ENCODE peak calls at places on chromosomes 12 and 14, in six cellular contexts. P is HCT116, O is PC-9, U is endothelial cell of umbilical vein, Y is astrocyte, I is GM12878. J is an unnamed sample.

GRCh38 chr14:64826333-64826732 is 53.4 kb downstream of the SPTB start:
- DNase-seq in I (no peak), P (no peak), Y (peak), O (no peak), U (no peak), J (peak)

GRCh38 chr12:26938660-26939185 is 453 bp downstream of the FGFR1OP2 start:
- DNase-seq in Y (no peak), U (no peak), I (no peak), O (peak), P (peak), J (no peak)

GRCh38 chr12:75964150-75964549 is 67.4 kb downstream of the PHLDA1 start:
- DNase-seq in O (no peak), Y (no peak), U (no peak), P (no peak), I (no peak), J (no peak)

GRCh38 chr12:64580681-64581080 is 29.6 kb upstream of the RASSF3 start:
- DNase-seq in P (no peak), Y (no peak), U (no peak), O (no peak), I (no peak), J (no peak)

GRCh38 chr14:75069811-75070145 is 337 bp downstream of the ZC2HC1C start:
- DNase-seq in I (no peak), O (no peak), P (no peak), Y (no peak), U (no peak), J (no peak)

GRCh38 chr14:96888158-96888557 is 91.0 kb downstream of the VRK1 start:
- DNase-seq in U (no peak), I (peak), P (no peak), Y (no peak), O (no peak), J (no peak)

GRCh38 chr14:76868453-76869170 is 42.4 kb downstream of the LRRC74A start:
- DNase-seq in P (no peak), U (no peak), I (no peak), Y (no peak), O (no peak), J (no peak)

GRCh38 chr14:89290813-89291212 is 126.2 kb downstream of the FOXN3 start:
- DNase-seq in O (no peak), U (no peak), I (no peak), Y (no peak), P (no peak), J (no peak)

GRCh38 chr14:96065661-96066459 is 26.7 kb downstream of the C14orf132 start:
- DNase-seq in I (no peak), O (peak), P (no peak), Y (no peak), U (no peak), J (no peak)

GRCh38 chr14:49870908-49871307 is 18.3 kb upstream of the NEMF start:
- DNase-seq in Y (no peak), U (no peak), O (no peak), I (no peak), P (no peak), J (no peak)

GRCh38 chr14:80584638-80585505 is 356.7 kb downstream of the CEP128 start:
- DNase-seq in P (peak), U (peak), O (peak), Y (peak), I (no peak), J (peak)

GRCh38 chr12:121038861-121039654 is at the start of gene OASL:
- DNase-seq in U (peak), O (peak), Y (no peak), I (peak), P (no peak), J (peak)

GRCh38 chr12:107091381-107091780 is 2.0 kb downstream of the CRY1 start:
- DNase-seq in U (peak), I (no peak), Y (peak), P (no peak), O (no peak), J (peak)

GRCh38 chr12:1716215-1716862 is 25.5 kb downstream of the ADIPOR2 start:
- DNase-seq in I (no peak), U (no peak), Y (no peak), O (peak), P (no peak), J (peak)

GRCh38 chr12:5840900-5841299 is 104.2 kb downstream of the ANO2 start:
- DNase-seq in Y (no peak), U (no peak), I (no peak), P (no peak), O (no peak), J (no peak)

GRCh38 chr14:69519253-69519661 is 34.7 kb downstream of the PLEKHD1 start:
- DNase-seq in Y (no peak), P (no peak), I (no peak), U (no peak), O (no peak), J (no peak)

GRCh38 chr14:89507521-89507920 is 90.5 kb upstream of the FOXN3 start:
- DNase-seq in I (peak), O (peak), P (peak), U (peak), Y (peak), J (peak)

GRCh38 chr14:57692671-57693070 is 173.2 kb downstream of the SLC35F4 start:
- DNase-seq in Y (peak), P (peak), U (peak), O (no peak), I (no peak), J (peak)

GRCh38 chr12:124248862-124249825 is 45.7 kb upstream of the RFLNA start:
- DNase-seq in Y (no peak), P (no peak), O (no peak), I (no peak), U (no peak), J (peak)

GRCh38 chr12:11460343-11461023 is 65.1 kb upstream of the PRB2 start:
- DNase-seq in I (no peak), Y (no peak), U (no peak), P (no peak), O (no peak), J (no peak)

GRCh38 chr12:25935355-25936144 is 22.9 kb upstream of the RASSF8 start:
- DNase-seq in I (no peak), P (no peak), O (peak), Y (no peak), U (no peak), J (no peak)

GRCh38 chr12:121287267-121287954 is 9.1 kb downstream of the CAMKK2 start:
- DNase-seq in P (no peak), Y (no peak), O (no peak), U (no peak), I (no peak), J (peak)

GRCh38 chr14:103623883-103624482 is 5.0 kb upstream of the KLC1 start:
- DNase-seq in I (no peak), P (no peak), U (no peak), Y (no peak), O (no peak), J (no peak)

GRCh38 chr14:54566410-54567223 is at the start of gene SAMD4A:
- DNase-seq in P (no peak), Y (peak), U (peak), O (peak), I (no peak), J (peak)

GRCh38 chr12:48159976-48160525 is 2.7 kb upstream of the ASB8 start:
- DNase-seq in Y (peak), P (no peak), I (no peak), U (no peak), O (no peak), J (no peak)

GRCh38 chr14:74237441-74237840 is 1.8 kb upstream of the VSX2 start:
- DNase-seq in I (no peak), O (no peak), P (no peak), Y (no peak), U (no peak), J (no peak)

GRCh38 chr12:88207921-88208640 is 66.0 kb downstream of the TMTC3 start:
- DNase-seq in I (no peak), Y (peak), O (no peak), P (no peak), U (no peak), J (peak)

GRCh38 chr14:77761205-77761931 is 412 bp upstream of the SNW1 start:
- DNase-seq in U (no peak), P (no peak), I (peak), O (peak), Y (peak), J (peak)

DNA sequence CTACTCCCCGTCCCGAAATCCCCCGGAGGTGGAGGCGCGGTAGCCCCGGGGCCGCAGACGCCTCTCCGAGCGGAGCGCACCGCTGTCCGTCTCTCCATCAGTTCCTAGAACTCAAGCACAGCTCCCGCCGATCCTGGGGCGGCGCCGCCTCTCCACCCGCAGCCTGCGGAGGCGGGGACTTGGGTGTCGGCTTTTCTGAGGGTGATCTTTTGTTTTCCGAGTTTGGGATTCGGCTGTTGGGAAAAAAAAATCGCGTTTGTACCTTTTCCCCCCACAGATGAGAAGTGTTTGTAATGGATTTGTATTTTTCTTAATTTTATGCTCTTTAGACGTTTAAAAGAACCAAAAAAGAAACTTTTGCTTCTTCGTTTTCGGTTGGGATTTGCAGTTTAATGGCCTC is 26.6 kb downstream of the LRCOL1 start:
- DNase-seq in Y (no peak), U (no peak), P (no peak), O (no peak), I (no peak), J (no peak)
- TF ChIP-seq EZH2 in Y (no peak), U (no peak), P (no peak), O (no peak), I (no peak), J (no peak)

GRCh38 chr14:100586153-100586519 is 1.1 kb downstream of the BEGAIN start:
- DNase-seq in I (no peak), U (no peak), Y (no peak), O (no peak), P (no peak), J (no peak)

GRCh38 chr14:100587248-100587762 is at the start of gene BEGAIN:
- DNase-seq in I (no peak), O (no peak), P (no peak), Y (no peak), U (no peak), J (no peak)

GRCh38 chr14:100587763-100588411 is 670 bp upstream of the BEGAIN start:
- DNase-seq in I (no peak), P (no peak), U (no peak), Y (no peak), O (no peak), J (no peak)

GRCh38 chr14:100585448-100586152 is 1.6 kb downstream of the BEGAIN start:
- DNase-seq in Y (no peak), U (no peak), O (no peak), I (no peak), P (no peak), J (no peak)

GRCh38 chr14:100586520-100587247 is 533 bp downstream of the BEGAIN start:
- DNase-seq in U (no peak), P (peak), I (no peak), Y (peak), O (no peak), J (no peak)
- TF ChIP-seq EZH2 in U (no peak), P (no peak), I (no peak), Y (peak), O (no peak), J (no peak)

GRCh38 chr12:92107621-92108131 is 38.0 kb downstream of the BTG1 start:
- DNase-seq in U (no peak), P (no peak), Y (no peak), O (no peak), I (no peak), J (no peak)
- TF ChIP-seq EZH2 in U (no peak), P (no peak), Y (no peak), O (no peak), I (no peak), J (no peak)

GRCh38 chr12:23540572-23540971 is 408.9 kb downstream of the SOX5 start:
- DNase-seq in P (no peak), U (no peak), I (no peak), Y (no peak), O (no peak), J (no peak)
- TF ChIP-seq EZH2 in P (no peak), U (no peak), I (no peak), Y (no peak), O (no peak), J (no peak)

DNA sequence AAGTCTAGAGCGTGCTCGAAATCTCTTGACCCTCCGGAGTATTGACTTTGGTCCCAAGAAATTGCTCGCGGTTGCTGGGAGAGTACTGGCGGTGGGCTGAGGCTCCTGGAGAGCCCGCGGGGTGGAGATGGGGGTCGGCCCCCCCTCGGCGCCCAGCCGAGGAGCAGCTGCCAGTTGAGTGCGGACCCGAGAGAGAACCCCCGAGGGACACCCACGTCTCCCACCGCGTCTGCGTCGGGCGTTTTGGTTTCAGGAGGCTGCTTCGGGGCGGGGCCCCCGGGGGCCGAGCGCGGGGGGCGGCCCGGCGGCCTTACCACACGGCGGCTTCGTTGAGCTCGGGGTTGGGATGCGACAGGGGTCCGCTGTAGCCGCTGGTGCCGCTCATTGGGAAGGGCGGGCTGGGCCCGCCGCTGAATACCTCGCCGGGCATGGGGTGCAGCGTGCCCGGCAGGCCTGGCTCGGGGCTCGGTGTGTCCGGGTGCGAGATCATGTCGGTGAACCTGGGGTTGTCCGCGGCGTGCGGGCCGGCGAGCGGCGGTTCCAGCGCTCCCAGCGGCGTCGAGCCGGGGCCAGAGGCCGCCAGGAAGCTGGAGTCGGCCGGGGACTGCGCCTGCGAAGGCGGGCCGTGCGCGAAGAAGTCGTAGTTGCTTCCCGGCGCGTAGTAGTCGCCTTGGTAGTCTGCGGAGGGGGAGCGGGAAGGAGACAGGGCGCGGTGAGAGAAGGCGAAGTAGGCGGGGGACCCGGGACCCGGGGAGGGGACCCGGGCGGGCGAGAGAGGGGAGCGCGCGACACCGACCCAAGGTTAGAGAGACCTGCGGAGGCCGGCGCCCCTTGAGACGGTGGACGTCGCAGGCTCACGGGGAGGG is 8.6 kb downstream of the LHX5 start:
- DNase-seq in I (no peak), O (no peak), U (no peak), Y (no peak), P (no peak), J (no peak)
- TF ChIP-seq EZH2 in I (no peak), O (no peak), U (peak), Y (peak), P (no peak), J (no peak)

DNA sequence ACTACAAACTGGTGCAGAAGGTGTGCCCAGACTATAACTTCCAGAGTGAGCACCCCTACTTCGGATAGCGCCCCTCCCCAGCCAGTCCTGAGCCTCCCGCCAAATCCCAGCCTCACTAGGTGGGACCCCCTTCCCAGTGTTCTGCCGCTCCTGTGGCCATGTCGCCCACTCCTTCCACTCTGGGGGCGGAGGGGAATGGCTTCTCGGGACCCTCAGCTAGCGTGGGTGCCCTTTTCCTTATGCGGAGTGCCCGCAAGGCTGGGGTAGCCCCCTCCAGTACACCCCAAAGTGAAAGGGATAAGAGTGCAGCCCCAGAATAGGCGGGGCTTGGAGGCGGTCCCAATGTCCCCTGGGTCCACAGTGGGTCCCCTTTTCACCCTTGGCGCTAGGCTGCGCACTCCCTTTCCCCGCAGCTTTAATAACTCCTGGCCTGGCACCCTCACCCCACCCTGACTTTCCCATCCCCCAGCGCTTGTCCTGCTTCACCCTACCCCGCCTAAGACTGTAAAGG is 3.8 kb upstream of the SHMT2 start:
- DNase-seq in Y (no peak), P (no peak), I (no peak), O (no peak), U (no peak), J (no peak)
- TF ChIP-seq EZH2 in Y (no peak), P (no peak), I (no peak), O (no peak), U (no peak), J (no peak)

GRCh38 chr14:105088812-105089745 is 23.8 kb upstream of the GPR132 start:
- DNase-seq in P (no peak), O (peak), I (no peak), Y (no peak), U (no peak), J (peak)

GRCh38 chr14:105087963-105088811 is 23.0 kb upstream of the GPR132 start:
- DNase-seq in P (no peak), U (no peak), O (peak), I (no peak), Y (peak), J (peak)

GRCh38 chr14:105086833-105087307 is 21.6 kb upstream of the GPR132 start:
- DNase-seq in P (peak), Y (peak), U (peak), I (no peak), O (peak), J (peak)

GRCh38 chr14:105085766-105086165 is 20.5 kb upstream of the GPR132 start:
- DNase-seq in I (no peak), P (no peak), O (no peak), U (no peak), Y (no peak), J (no peak)

GRCh38 chr14:105087308-105087962 is 22.2 kb upstream of the GPR132 start:
- DNase-seq in P (no peak), Y (peak), O (no peak), I (no peak), U (no peak), J (peak)
- TF ChIP-seq EZH2 in P (no peak), Y (no peak), O (no peak), I (no peak), U (no peak), J (no peak)

DNA sequence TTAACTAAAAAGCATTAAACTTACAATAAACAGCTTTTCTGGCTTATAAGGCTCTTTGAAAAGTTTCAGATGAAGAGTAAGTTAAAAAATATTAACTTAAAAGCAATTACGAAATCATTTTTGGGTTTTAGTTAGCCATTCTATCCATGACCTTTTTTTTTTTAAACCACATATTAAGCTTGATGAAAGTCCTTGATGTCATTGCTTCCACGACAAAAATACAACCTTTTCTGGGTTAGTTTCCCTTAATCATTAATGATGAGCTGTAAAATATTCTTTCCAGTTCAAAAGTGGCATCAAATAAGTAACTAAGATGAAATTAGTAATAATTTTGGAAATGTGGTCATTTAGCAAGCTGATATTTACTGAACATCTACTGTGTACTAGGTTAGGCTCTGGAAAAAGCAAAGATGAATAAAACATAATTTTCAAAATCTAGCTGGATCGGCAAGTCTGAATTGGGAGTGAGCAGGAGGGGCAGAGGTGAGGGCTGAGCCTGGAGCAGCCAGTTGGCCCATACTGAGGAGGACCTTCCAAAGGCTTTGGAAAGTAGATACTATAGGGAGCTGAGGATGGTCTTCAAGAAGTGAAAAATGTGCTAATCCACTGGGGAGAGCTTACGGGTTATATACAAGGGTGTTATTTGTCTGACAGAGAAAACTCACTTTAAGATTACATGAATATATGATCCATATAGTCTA is 345.1 kb downstream of the ZFP36L1 start:
- DNase-seq in I (no peak), O (no peak), P (no peak), U (no peak), Y (no peak), J (no peak)
- TF ChIP-seq EZH2 in I (no peak), O (no peak), P (no peak), U (no peak), Y (no peak), J (no peak)

DNA sequence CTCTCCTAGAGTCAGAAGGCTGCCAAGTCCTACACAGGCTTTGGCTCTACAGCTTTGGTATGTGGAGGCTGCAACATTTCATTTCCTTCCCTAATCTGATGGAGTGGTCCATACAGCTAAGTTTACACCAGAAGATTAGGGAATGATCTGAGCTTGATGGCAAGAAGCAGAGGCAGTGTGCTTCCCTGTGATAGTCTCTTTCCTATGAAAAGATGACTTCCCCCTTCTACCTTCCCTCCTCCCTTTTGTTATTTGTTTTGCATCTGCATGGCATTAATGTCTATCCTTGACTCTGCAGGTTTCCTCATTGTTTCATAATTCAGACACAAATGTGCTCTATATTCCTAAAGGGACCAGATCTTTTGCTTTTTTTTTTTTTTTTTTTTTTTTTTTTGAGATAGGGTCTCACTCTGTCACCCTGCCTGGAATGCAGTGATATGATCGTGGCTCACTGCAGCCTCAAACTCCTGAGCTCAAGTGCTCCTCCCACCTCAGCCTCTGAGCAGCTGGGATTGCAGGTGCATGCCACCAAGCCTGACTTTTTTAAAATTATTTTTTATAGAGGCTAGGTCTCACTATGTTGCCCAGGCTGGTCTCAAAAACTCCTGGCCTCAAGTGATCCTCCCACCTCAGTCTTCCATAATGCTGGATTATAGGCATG is 76.3 kb downstream of the GRIP1 start:
- DNase-seq in P (no peak), Y (no peak), U (no peak), O (no peak), I (no peak), J (no peak)
- TF ChIP-seq EZH2 in P (no peak), Y (no peak), U (no peak), O (no peak), I (no peak), J (no peak)

GRCh38 chr14:63727231-63727735 is 582 bp downstream of the SGPP1 start:
- DNase-seq in U (peak), I (no peak), O (no peak), P (no peak), Y (peak), J (peak)
- TF ChIP-seq EZH2 in U (no peak), I (no peak), O (no peak), P (no peak), Y (no peak), J (no peak)

J was measured in fibroblast of lung.